ENCODE peak calls at places on chromosomes 6 and 20, in five cellular contexts. Q is HepG2, W is IMR-90, U is SK-N-SH, G is K562. D is an unnamed sample.

GRCh38 chr6:167106401-167106800 is 16.5 kb upstream of the CCR6 start:
- DNase-seq in Q (no peak), W (no peak), U (no peak), G (no peak), D (no peak)

GRCh38 chr6:91097316-91097878 is 510.5 kb upstream of the MAP3K7 start:
- DNase-seq in Q (no peak), W (no peak), U (no peak), G (no peak), D (no peak)

GRCh38 chr6:31727034-31727716 is 1.9 kb downstream of the DDAH2 start:
- DNase-seq in Q (no peak), W (no peak), U (no peak), G (no peak), D (no peak)

GRCh38 chr20:52552181-52552872 is 360.7 kb upstream of the ZFP64 start:
- DNase-seq in Q (no peak), W (peak; percentile 66), U (no peak), G (no peak), D (no peak)

GRCh38 chr6:17622144-17622543 is 22.0 kb downstream of the FAM8A1 start:
- DNase-seq in Q (no peak), W (no peak), U (no peak), G (no peak), D (no peak)

GRCh38 chr6:11317885-11318771 is 85.7 kb upstream of the NEDD9 start:
- DNase-seq in Q (peak; percentile 82), W (peak; percentile 98), U (no peak), G (no peak), D (no peak)

GRCh38 chr20:61804896-61805295 is 260.8 kb downstream of the TAF4 start:
- DNase-seq in Q (no peak), W (no peak), U (no peak), G (no peak), D (no peak)

GRCh38 chr6:28607990-28608389 is 82.3 kb downstream of the GPX5 start:
- DNase-seq in Q (no peak), W (no peak), U (no peak), G (no peak), D (no peak)

GRCh38 chr6:88008821-88009220 is 38.8 kb upstream of the SPACA1 start:
- DNase-seq in Q (no peak), W (no peak), U (no peak), G (no peak), D (no peak)

GRCh38 chr6:48834706-48835105 is 628.3 kb downstream of the MMUT start:
- DNase-seq in Q (no peak), W (peak; percentile 31), U (no peak), G (no peak), D (no peak)

GRCh38 chr6:169723200-169723909 is 945 bp downstream of the PHF10 start:
- DNase-seq in Q (peak; percentile 39), W (peak; percentile 66), U (peak; percentile 81), G (peak; percentile 84), D (no peak)

GRCh38 chr6:117440558-117441525 is 15.1 kb upstream of the ROS1 start:
- DNase-seq in Q (no peak), W (peak; percentile 93), U (no peak), G (no peak), D (no peak)

DNA sequence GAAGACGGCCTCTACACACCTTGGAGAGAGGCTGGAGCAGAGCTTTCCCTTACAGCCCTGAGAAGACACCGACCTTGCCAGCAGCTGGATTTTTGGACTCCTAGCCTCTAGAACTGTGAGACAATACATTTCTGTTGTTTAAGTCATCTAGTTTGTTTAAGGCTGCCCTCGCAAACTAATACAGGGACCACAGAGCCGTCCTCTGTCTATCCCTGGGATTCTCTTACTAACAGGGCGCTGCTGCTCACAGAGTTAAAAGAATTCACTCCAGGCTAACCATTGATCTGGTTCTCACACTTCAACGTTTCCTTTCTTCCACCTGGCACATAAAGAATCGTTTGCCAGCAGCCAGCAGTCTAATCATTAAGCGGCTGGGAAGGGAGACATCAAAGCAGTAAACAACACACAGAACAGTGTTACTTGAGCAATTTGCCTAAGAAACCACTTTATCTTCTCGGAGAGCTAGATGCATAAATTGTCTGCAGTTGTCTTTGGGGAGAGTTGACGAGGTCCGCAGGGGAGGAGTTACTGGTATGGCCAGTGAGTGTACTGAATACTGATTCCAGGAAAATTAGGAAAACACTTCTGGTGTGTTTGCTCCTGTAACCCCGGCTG is 103.5 kb upstream of the AKAP12 start:
- DNase-seq in Q (peak; percentile 77), W (no peak), U (no peak), G (no peak), D (no peak)
- TF ChIP-seq SMC3 in Q (no peak), W (no peak), U (no peak), G (no peak), D (no peak)

DNA sequence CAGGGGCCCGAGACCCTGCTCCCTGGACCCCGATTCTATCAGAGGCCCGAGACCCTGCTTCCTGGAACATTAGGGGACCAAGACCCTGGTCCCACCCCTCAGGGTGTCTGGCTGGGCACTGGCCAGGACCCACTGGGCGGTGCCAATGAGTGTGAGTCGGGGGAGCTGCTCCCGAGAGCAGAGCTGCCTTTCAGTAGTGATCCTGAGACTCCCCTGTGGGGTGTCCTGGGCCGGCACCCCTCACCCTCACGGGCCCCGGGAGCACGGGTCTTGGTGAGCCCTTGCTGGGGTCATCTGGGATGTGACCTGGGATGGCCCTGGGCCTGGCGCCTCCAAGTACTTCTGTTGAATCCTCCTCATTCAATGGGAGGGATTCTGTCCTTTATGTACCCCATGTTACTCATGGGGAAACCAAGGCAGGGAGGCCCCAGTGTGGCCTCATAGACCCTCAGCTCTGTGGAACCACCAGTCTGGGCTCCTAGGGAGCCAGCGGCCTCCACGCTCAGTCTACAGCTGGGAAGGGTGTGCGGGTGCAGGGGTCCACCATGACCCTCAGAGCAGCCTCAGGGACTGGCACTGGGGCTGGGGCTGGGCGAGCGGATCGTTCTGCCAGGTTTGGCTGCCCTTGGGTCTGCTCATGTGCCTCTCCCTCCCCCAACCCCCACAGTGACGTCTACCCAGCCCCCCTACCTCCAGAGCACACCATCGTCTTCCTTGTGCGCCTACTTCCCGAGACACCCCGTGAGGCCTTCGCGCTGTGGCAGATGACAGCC is 25.6 kb downstream of the COL20A1 start:
- DNase-seq in Q (no peak), W (no peak), U (no peak), G (no peak), D (no peak)
- TF ChIP-seq MXI1 in Q (no peak), W (no peak), U (no peak), G (no peak), D (no peak)

DNA sequence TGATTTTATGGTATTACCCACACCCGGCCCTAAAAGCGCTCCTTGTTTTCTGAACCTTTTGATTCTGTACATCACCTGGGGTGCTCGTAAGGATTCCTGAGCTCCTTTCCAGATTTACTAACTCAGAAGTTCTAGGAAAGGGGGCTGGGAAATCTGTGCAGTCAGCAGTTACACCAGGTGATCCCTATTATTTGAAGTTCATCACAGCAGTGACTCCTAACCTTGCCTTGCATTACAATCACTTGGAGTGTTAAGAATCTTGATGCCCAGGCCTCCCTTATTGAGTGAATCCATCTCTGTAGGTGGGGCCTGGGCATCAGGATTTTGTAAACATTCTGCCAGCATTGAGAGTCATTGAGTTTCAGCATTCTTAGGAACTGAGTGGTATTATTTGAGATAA is 44.7 kb downstream of the BMP6 start:
- DNase-seq in Q (no peak), W (no peak), U (no peak), G (no peak), D (no peak)
- TF ChIP-seq SMC3 in Q (no peak), W (no peak), U (no peak), G (no peak), D (no peak)

GRCh38 chr20:59938696-59939051 is 1.4 kb downstream of the PPP1R3D start:
- DNase-seq in Q (no peak), W (peak; percentile 23), U (no peak), G (no peak), D (no peak)

GRCh38 chr20:59938221-59938620 is 1.9 kb downstream of the PPP1R3D start:
- DNase-seq in Q (no peak), W (peak; percentile 68), U (no peak), G (no peak), D (no peak)

GRCh38 chr20:59936409-59936808 is 3.0 kb upstream of the SYCP2 start:
- DNase-seq in Q (no peak), W (no peak), U (no peak), G (no peak), D (no peak)

GRCh38 chr20:59935457-59936185 is 2.2 kb upstream of the SYCP2 start:
- DNase-seq in Q (no peak), W (no peak), U (no peak), G (no peak), D (no peak)

DNA sequence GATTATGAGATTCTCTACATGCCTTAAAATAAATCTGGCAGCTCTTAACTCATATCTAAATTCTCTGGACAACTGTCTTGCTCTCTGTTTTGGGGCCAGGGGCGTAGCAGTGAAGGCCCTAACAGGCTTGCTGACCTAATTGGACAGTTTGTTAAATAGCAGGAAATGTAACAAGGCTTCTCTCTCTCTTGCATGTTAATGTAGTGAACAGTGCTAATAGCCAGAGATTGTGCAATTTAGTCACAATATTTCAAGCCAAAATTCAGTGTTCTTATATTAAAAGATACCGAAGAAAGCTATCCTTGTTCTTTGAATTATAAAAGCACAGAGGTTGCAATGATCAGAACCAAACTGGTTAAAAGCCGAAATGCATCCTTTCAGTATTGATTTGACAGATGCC is 3.0 kb downstream of the PPP1R3D start:
- DNase-seq in Q (no peak), W (no peak), U (no peak), G (no peak), D (no peak)
- TF ChIP-seq MXI1 in Q (no peak), W (no peak), U (no peak), G (no peak), D (no peak)

GRCh38 chr6:133568970-133569889 is 319.7 kb upstream of the TCF21 start:
- DNase-seq in Q (peak; percentile 51), W (peak; percentile 91), U (peak; percentile 50), G (peak; percentile 45), D (no peak)
- TF ChIP-seq SMC3 in Q (peak; percentile 91), W (peak; percentile 99), U (peak; percentile 84), G (peak; percentile 70), D (peak; percentile 46)

GRCh38 chr6:135812085-135812526 is 39.4 kb upstream of the PDE7B start:
- DNase-seq in Q (no peak), W (peak; percentile 24), U (no peak), G (no peak), D (no peak)
- TF ChIP-seq MXI1 in Q (no peak), W (no peak), U (no peak), G (no peak), D (no peak)

DNA sequence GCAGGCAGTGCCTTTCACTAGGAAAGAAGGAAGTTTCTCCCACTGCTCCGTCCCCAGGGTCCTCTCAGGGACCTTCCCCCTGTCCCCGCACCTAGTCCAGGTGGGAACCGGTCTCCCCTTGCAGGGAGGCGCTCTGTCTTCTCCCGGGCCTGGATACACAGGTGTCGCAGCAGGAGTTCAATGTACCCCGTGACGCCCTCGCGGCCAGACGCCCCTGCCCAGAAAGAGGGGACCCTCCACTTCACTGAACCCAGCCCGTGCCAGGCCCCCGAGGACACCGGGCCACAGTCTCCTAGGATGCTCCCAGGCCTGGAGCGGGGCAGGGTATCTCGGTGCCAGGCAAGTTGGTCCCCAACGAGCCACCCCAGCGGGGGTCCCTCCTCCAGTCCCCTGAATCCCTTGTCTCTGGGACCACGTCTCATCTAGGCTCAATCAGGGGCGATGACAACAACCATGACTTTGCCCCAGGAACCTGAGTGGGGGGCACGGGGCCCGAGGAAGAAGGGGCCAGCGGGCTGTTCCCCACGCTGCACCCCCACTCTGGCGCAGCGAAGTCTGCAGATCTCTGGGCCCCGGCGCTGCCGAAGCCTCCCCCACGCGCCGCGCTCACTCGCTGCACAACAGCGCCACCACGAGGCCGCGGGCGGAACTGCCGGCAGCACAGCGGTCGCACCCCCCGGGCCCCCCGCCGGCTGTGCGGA is 103.0 kb downstream of the EDN3 start:
- DNase-seq in Q (no peak), W (no peak), U (peak; percentile 95), G (peak; percentile 96), D (no peak)
- TF ChIP-seq SMC3 in Q (no peak), W (peak; percentile 23), U (peak; percentile 79), G (peak; percentile 85), D (peak; percentile 43)

GRCh38 chr20:23350855-23351838 is 556 bp downstream of the NXT1 start:
- DNase-seq in Q (peak; percentile 85), W (peak; percentile 45), U (peak; percentile 56), G (peak; percentile 15), D (no peak)
- TF ChIP-seq MXI1 in Q (peak; percentile 67), W (peak; percentile 74), U (peak; percentile 97), G (no peak), D (peak; percentile 60)

D was measured in GM12878.